ENCODE peak calls at places on chromosomes 12 and 14, in five cellular contexts. N is mesendoderm, F is IMR-90, B is neuronal stem cell, K is H9. E is an unnamed sample.

GRCh38 chr12:104094284-104094683 is 30.0 kb downstream of the HCFC2 start:
- DNase-seq in K (no peak), N (no peak), F (peak), B (no peak), E (peak)

GRCh38 chr12:12741705-12742104 is 24.5 kb downstream of the CDKN1B start:
- DNase-seq in N (no peak), K (no peak), F (no peak), B (no peak), E (no peak)

GRCh38 chr12:28360253-28360652 is 170.0 kb downstream of the CCDC91 start:
- DNase-seq in F (no peak), N (no peak), B (no peak), K (no peak), E (no peak)

GRCh38 chr12:46112364-46112763 is 122.0 kb upstream of the SCAF11 start:
- DNase-seq in F (no peak), K (no peak), B (no peak), N (no peak), E (no peak)

GRCh38 chr12:102965281-102966155 is 8.0 kb downstream of the ASCL1 start:
- DNase-seq in N (no peak), B (no peak), K (peak), F (no peak), E (no peak)

GRCh38 chr12:50006754-50007442 is 18.4 kb downstream of the RACGAP1 start:
- DNase-seq in F (peak), K (no peak), N (no peak), B (no peak), E (peak)

GRCh38 chr12:7376196-7376595 is 67.8 kb downstream of the CD163L1 start:
- DNase-seq in N (no peak), F (peak), K (no peak), B (no peak), E (peak)

GRCh38 chr12:69151254-69151751 is 88.1 kb upstream of the CPSF6 start:
- DNase-seq in K (no peak), B (no peak), N (peak), F (no peak), E (peak)

GRCh38 chr12:14325716-14326343 is 39.7 kb upstream of the ATF7IP start:
- DNase-seq in F (no peak), B (no peak), N (no peak), K (no peak), E (no peak)

GRCh38 chr12:26277511-26278246 is 82.3 kb downstream of the SSPN start:
- DNase-seq in B (no peak), K (no peak), F (no peak), N (no peak), E (peak)

GRCh38 chr14:54769955-54770863 is 132.4 kb downstream of the GCH1 start:
- DNase-seq in F (no peak), B (no peak), K (no peak), N (no peak), E (no peak)

GRCh38 chr12:45290218-45290609 is 74.3 kb downstream of the ANO6 start:
- DNase-seq in N (no peak), B (no peak), F (peak), K (no peak), E (peak)

DNA sequence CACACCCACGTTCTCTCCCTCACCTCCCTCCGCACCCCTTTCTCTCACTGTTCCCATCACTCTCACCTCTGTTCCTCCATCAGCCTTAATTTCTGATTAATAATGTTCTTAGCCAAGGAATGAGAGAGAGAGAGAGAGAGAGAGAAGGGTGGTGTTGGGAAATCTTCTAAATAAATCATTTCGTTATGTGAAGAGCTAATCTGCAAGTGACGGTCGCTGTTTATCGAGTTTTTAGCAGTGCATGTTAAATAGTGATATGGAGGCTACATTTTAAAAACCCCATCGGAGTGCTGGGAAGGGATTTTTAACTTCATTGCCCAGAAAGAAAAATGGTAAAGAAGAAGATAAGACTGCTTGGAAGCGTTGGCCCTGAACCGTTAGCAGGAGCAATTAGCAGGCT is 203.3 kb upstream of the LHX5 start:
- DNase-seq in K (no peak), B (no peak), N (no peak), F (no peak), E (no peak)
- H4K8ac ChIP-seq in K (no peak), B (no peak), N (no peak), F (no peak), E (no peak)

GRCh38 chr12:124906606-124907261 is 7.7 kb downstream of the UBC start:
- DNase-seq in B (peak), F (peak), K (peak), N (peak), E (peak)
- H3K27ac ChIP-seq in B (no peak), F (no peak), K (no peak), N (no peak), E (no peak)

GRCh38 chr12:111686574-111687105 is 787 bp downstream of the ACAD10 start:
- DNase-seq in F (peak), K (no peak), N (peak), B (no peak), E (peak)
- H4K8ac ChIP-seq in F (peak), K (no peak), N (no peak), B (no peak), E (peak)

DNA sequence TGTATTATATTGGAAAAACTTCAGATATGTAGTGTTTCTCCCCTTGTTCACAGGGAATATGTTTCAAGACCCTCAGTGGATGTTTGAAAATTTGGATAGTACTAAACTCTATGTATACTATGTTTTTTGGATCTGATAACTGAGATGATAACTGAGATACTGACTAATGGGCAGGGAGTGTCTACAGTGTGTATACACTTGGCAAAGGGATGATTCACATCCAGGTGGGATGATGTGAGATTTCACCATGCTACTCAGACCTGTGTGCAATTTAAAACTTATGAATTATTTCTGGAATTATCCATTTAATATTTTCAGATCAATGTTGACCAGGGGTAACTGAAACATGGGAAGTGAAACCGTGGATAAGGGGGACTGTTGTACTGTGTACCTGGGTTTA is 13.8 kb downstream of the RAD51B start:
- DNase-seq in B (no peak), F (no peak), K (no peak), N (no peak), E (no peak)
- H3K27ac ChIP-seq in B (no peak), F (no peak), K (no peak), N (no peak), E (no peak)

GRCh38 chr12:39103552-39104165 is 198.3 kb upstream of the CPNE8 start:
- DNase-seq in B (peak), F (no peak), N (peak), K (no peak), E (peak)

GRCh38 chr12:39102474-39103209 is 197.3 kb upstream of the CPNE8 start:
- DNase-seq in F (no peak), K (no peak), N (no peak), B (no peak), E (peak)

GRCh38 chr12:39105111-39105510 is 199.7 kb upstream of the CPNE8 start:
- DNase-seq in B (no peak), K (no peak), N (no peak), F (no peak), E (no peak)
- H4K8ac ChIP-seq in B (no peak), K (no peak), N (no peak), F (no peak), E (no peak)

GRCh38 chr12:123073962-123074801 is 76.7 kb downstream of the PITPNM2 start:
- DNase-seq in K (no peak), B (no peak), F (no peak), N (no peak), E (no peak)

GRCh38 chr12:123069436-123070266 is 81.2 kb downstream of the PITPNM2 start:
- DNase-seq in N (no peak), K (no peak), F (no peak), B (no peak), E (no peak)

GRCh38 chr12:123071401-123072304 is 79.2 kb downstream of the PITPNM2 start:
- DNase-seq in N (no peak), K (no peak), F (no peak), B (peak), E (no peak)

GRCh38 chr12:123067654-123068053 is 83.2 kb downstream of the PITPNM2 start:
- DNase-seq in K (no peak), F (no peak), N (no peak), B (no peak), E (peak)

GRCh38 chr12:123070267-123071081 is 80.4 kb downstream of the PITPNM2 start:
- DNase-seq in N (no peak), B (no peak), F (no peak), K (no peak), E (no peak)
- H3K27ac ChIP-seq in N (no peak), B (no peak), F (no peak), K (no peak), E (no peak)

E was measured in mesenchymal stem cell.